ENCODE peak calls at places on chromosomes 12 and 14, in eight cellular contexts. One of them, this sample, is unnamed.

GRCh38 chr14:102203382-102203781 is 63.7 kb downstream of the WDR20 start:
- DNase-seq in WERI-Rb-1: no peak
- DNase-seq in cardiac fibroblast: no peak
- DNase-seq in ascending aorta: no peak
- DNase-seq in A673: no peak
- DNase-seq in neural crest cell: no peak
- DNase-seq in AG04450: no peak
- DNase-seq in right atrium auricular region: no peak
- DNase-seq in this sample: no peak

GRCh38 chr14:99136047-99136400 is 136.0 kb downstream of the BCL11B start:
- DNase-seq in A673: no peak
- DNase-seq in WERI-Rb-1: no peak
- DNase-seq in neural crest cell: no peak
- DNase-seq in cardiac fibroblast: no peak
- DNase-seq in right atrium auricular region: peak; percentile 40
- DNase-seq in AG04450: no peak
- DNase-seq in ascending aorta: no peak
- DNase-seq in this sample: no peak

GRCh38 chr12:101490286-101490920 is 15.3 kb downstream of the SPIC start:
- DNase-seq in neural crest cell: peak; percentile 6
- DNase-seq in ascending aorta: no peak
- DNase-seq in AG04450: no peak
- DNase-seq in cardiac fibroblast: peak; percentile 1
- DNase-seq in A673: peak; percentile 45
- DNase-seq in WERI-Rb-1: peak; percentile 50
- DNase-seq in right atrium auricular region: no peak
- DNase-seq in this sample: peak; percentile 14

GRCh38 chr12:11621797-11622423 is 27.6 kb upstream of the ETV6 start:
- DNase-seq in WERI-Rb-1: no peak
- DNase-seq in A673: peak; percentile 42
- DNase-seq in cardiac fibroblast: peak; percentile 51
- DNase-seq in right atrium auricular region: no peak
- DNase-seq in AG04450: no peak
- DNase-seq in neural crest cell: no peak
- DNase-seq in ascending aorta: no peak
- DNase-seq in this sample: no peak

GRCh38 chr14:33596211-33597080 is 354.4 kb downstream of the EGLN3 start:
- DNase-seq in ascending aorta: no peak
- DNase-seq in AG04450: no peak
- DNase-seq in WERI-Rb-1: no peak
- DNase-seq in right atrium auricular region: no peak
- DNase-seq in neural crest cell: no peak
- DNase-seq in cardiac fibroblast: no peak
- DNase-seq in A673: no peak
- DNase-seq in this sample: no peak

GRCh38 chr14:55446833-55447232 is 6.4 kb upstream of the TBPL2 start:
- DNase-seq in ascending aorta: no peak
- DNase-seq in AG04450: peak; percentile 73
- DNase-seq in WERI-Rb-1: peak; percentile 22
- DNase-seq in neural crest cell: no peak
- DNase-seq in right atrium auricular region: no peak
- DNase-seq in A673: peak; percentile 49
- DNase-seq in cardiac fibroblast: peak; percentile 81
- DNase-seq in this sample: no peak

GRCh38 chr12:50042693-50043092 is 14.7 kb upstream of the ASIC1 start:
- DNase-seq in AG04450: no peak
- DNase-seq in A673: no peak
- DNase-seq in right atrium auricular region: no peak
- DNase-seq in cardiac fibroblast: no peak
- DNase-seq in ascending aorta: no peak
- DNase-seq in neural crest cell: no peak
- DNase-seq in WERI-Rb-1: no peak
- DNase-seq in this sample: no peak

GRCh38 chr14:100893228-100893601 is 10.3 kb downstream of the RTL1 start:
- DNase-seq in ascending aorta: no peak
- DNase-seq in A673: no peak
- DNase-seq in cardiac fibroblast: no peak
- DNase-seq in AG04450: no peak
- DNase-seq in WERI-Rb-1: no peak
- DNase-seq in neural crest cell: no peak
- DNase-seq in right atrium auricular region: no peak
- DNase-seq in this sample: no peak

GRCh38 chr12:128685903-128686475 is 137.8 kb downstream of the SLC15A4 start:
- DNase-seq in right atrium auricular region: no peak
- DNase-seq in ascending aorta: no peak
- DNase-seq in cardiac fibroblast: no peak
- DNase-seq in AG04450: no peak
- DNase-seq in neural crest cell: no peak
- DNase-seq in WERI-Rb-1: no peak
- DNase-seq in A673: no peak
- DNase-seq in this sample: no peak

GRCh38 chr14:99688629-99689028 is 4.5 kb downstream of the CYP46A1 start:
- DNase-seq in neural crest cell: no peak
- DNase-seq in WERI-Rb-1: no peak
- DNase-seq in A673: no peak
- DNase-seq in AG04450: no peak
- DNase-seq in cardiac fibroblast: no peak
- DNase-seq in ascending aorta: no peak
- DNase-seq in right atrium auricular region: peak; percentile 23
- DNase-seq in this sample: no peak

GRCh38 chr12:122979001-122979907 is 1.2 kb upstream of the ARL6IP4 start:
- DNase-seq in ascending aorta: no peak
- DNase-seq in neural crest cell: no peak
- DNase-seq in A673: no peak
- DNase-seq in AG04450: no peak
- DNase-seq in cardiac fibroblast: no peak
- DNase-seq in WERI-Rb-1: no peak
- DNase-seq in right atrium auricular region: no peak
- DNase-seq in this sample: peak; percentile 4

GRCh38 chr14:60094306-60094897 is 2.7 kb downstream of the PCNX4 start:
- DNase-seq in WERI-Rb-1: no peak
- DNase-seq in right atrium auricular region: no peak
- DNase-seq in AG04450: no peak
- DNase-seq in ascending aorta: no peak
- DNase-seq in A673: no peak
- DNase-seq in neural crest cell: no peak
- DNase-seq in cardiac fibroblast: peak; percentile 78
- DNase-seq in this sample: peak; percentile 6

GRCh38 chr12:54352022-54352531 is 12.2 kb downstream of the GPR84 start:
- DNase-seq in cardiac fibroblast: no peak
- DNase-seq in neural crest cell: peak; percentile 55
- DNase-seq in WERI-Rb-1: peak; percentile 88
- DNase-seq in ascending aorta: no peak
- DNase-seq in AG04450: no peak
- DNase-seq in A673: peak; percentile 69
- DNase-seq in right atrium auricular region: no peak
- DNase-seq in this sample: peak; percentile 80

GRCh38 chr14:68779761-68780323 is 13.0 kb downstream of the ZFP36L1 start:
- DNase-seq in AG04450: no peak
- DNase-seq in right atrium auricular region: peak; percentile 58
- DNase-seq in ascending aorta: no peak
- DNase-seq in A673: no peak
- DNase-seq in WERI-Rb-1: no peak
- DNase-seq in neural crest cell: no peak
- DNase-seq in cardiac fibroblast: peak; percentile 94
- DNase-seq in this sample: no peak

GRCh38 chr14:104746951-104747481 is 5.9 kb upstream of the SIVA1 start:
- DNase-seq in neural crest cell: no peak
- DNase-seq in WERI-Rb-1: no peak
- DNase-seq in right atrium auricular region: no peak
- DNase-seq in A673: no peak
- DNase-seq in AG04450: no peak
- DNase-seq in ascending aorta: no peak
- DNase-seq in cardiac fibroblast: peak; percentile 49
- DNase-seq in this sample: no peak

GRCh38 chr12:52277486-52278245 is 3.2 kb downstream of the KRT86 start:
- DNase-seq in AG04450: no peak
- DNase-seq in WERI-Rb-1: no peak
- DNase-seq in ascending aorta: no peak
- DNase-seq in A673: no peak
- DNase-seq in neural crest cell: no peak
- DNase-seq in cardiac fibroblast: no peak
- DNase-seq in right atrium auricular region: no peak
- DNase-seq in this sample: no peak

GRCh38 chr12:52587563-52587962 is 13.7 kb downstream of the KRT72 start:
- DNase-seq in ascending aorta: no peak
- DNase-seq in cardiac fibroblast: no peak
- DNase-seq in WERI-Rb-1: no peak
- DNase-seq in neural crest cell: no peak
- DNase-seq in right atrium auricular region: no peak
- DNase-seq in AG04450: no peak
- DNase-seq in A673: no peak
- DNase-seq in this sample: no peak

GRCh38 chr12:132955094-132955932 is 793 bp downstream of the ZNF605 start:
- DNase-seq in cardiac fibroblast: peak; percentile 79
- DNase-seq in right atrium auricular region: peak; percentile 61
- DNase-seq in WERI-Rb-1: peak; percentile 64
- DNase-seq in neural crest cell: peak; percentile 20
- DNase-seq in A673: peak; percentile 46
- DNase-seq in AG04450: peak; percentile 20
- DNase-seq in ascending aorta: no peak
- DNase-seq in this sample: peak; percentile 37

GRCh38 chr12:100268835-100269564 is 2.0 kb downstream of the SCYL2 start:
- DNase-seq in A673: peak; percentile 15
- DNase-seq in cardiac fibroblast: peak; percentile 30
- DNase-seq in AG04450: no peak
- DNase-seq in right atrium auricular region: no peak
- DNase-seq in neural crest cell: no peak
- DNase-seq in WERI-Rb-1: no peak
- DNase-seq in ascending aorta: no peak
- DNase-seq in this sample: no peak

DNA sequence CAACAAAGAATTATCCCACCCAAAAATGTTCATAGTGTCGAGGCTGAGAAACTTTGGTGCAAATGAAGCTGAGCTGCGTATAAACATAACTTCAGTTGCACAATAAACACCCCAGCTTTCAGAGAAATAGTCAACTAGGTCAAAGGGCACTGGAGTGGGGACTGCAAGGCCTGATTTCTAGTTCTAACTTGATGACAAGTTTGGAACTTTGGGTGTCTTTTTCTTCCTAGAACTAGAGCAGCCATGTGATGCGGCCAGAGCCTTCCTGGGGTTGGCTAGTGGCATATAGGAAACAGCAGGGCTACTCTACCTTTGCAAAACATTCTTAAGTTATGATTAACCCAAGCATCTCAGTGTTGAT is 298.4 kb upstream of the AMIGO2 start:
- DNase-seq in WERI-Rb-1: no peak
- DNase-seq in AG04450: no peak
- DNase-seq in cardiac fibroblast: no peak
- DNase-seq in ascending aorta: no peak
- DNase-seq in right atrium auricular region: no peak
- DNase-seq in A673: no peak
- DNase-seq in neural crest cell: no peak
- DNase-seq in this sample: no peak
- TF ChIP-seq CTCF in WERI-Rb-1: no peak
- TF ChIP-seq CTCF in AG04450: no peak
- TF ChIP-seq CTCF in cardiac fibroblast: no peak
- TF ChIP-seq CTCF in ascending aorta: no peak
- TF ChIP-seq CTCF in right atrium auricular region: no peak
- TF ChIP-seq CTCF in A673: no peak
- TF ChIP-seq CTCF in neural crest cell: no peak
- TF ChIP-seq CTCF in this sample: no peak

GRCh38 chr12:642633-643477 is 20.4 kb downstream of the NINJ2 start:
- DNase-seq in WERI-Rb-1: peak; percentile 74
- DNase-seq in A673: peak; percentile 57
- DNase-seq in neural crest cell: peak; percentile 56
- DNase-seq in right atrium auricular region: no peak
- DNase-seq in cardiac fibroblast: peak; percentile 54
- DNase-seq in ascending aorta: no peak
- DNase-seq in AG04450: no peak
- DNase-seq in this sample: peak; percentile 75
- TF ChIP-seq CTCF in WERI-Rb-1: peak; percentile 47
- TF ChIP-seq CTCF in A673: peak; percentile 19
- TF ChIP-seq CTCF in neural crest cell: peak; percentile 61
- TF ChIP-seq CTCF in right atrium auricular region: peak; percentile 44
- TF ChIP-seq CTCF in cardiac fibroblast: peak; percentile 32
- TF ChIP-seq CTCF in ascending aorta: peak; percentile 39
- TF ChIP-seq CTCF in AG04450: peak; percentile 33
- TF ChIP-seq CTCF in this sample: peak; percentile 36

DNA sequence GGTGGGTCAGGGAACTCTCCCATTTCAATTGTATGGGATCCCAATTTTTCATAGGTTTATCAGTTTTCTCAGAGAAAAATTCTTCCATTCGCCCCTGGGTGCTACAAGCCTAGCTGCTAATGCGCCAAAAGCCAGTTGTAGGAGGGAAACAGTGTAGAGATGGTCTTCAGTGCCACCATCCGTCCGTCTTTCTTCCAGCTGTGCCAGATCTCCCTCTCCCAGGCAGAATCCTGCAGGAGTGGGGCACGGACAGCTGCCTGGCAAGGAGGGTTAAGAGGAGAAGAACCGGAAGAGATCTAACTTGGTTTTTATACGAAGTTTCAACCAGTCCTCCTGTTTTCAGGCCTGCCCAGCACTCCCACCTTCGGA is 38.9 kb upstream of the FUT8 start:
- DNase-seq in cardiac fibroblast: no peak
- DNase-seq in A673: no peak
- DNase-seq in neural crest cell: no peak
- DNase-seq in ascending aorta: no peak
- DNase-seq in right atrium auricular region: no peak
- DNase-seq in WERI-Rb-1: no peak
- DNase-seq in AG04450: no peak
- DNase-seq in this sample: no peak
- TF ChIP-seq CTCF in cardiac fibroblast: no peak
- TF ChIP-seq CTCF in A673: no peak
- TF ChIP-seq CTCF in neural crest cell: no peak
- TF ChIP-seq CTCF in ascending aorta: no peak
- TF ChIP-seq CTCF in right atrium auricular region: no peak
- TF ChIP-seq CTCF in WERI-Rb-1: no peak
- TF ChIP-seq CTCF in AG04450: no peak
- TF ChIP-seq CTCF in this sample: no peak

GRCh38 chr12:131050463-131051154 is 96.9 kb downstream of the ADGRD1 start:
- DNase-seq in AG04450: no peak
- DNase-seq in cardiac fibroblast: no peak
- DNase-seq in right atrium auricular region: no peak
- DNase-seq in neural crest cell: no peak
- DNase-seq in ascending aorta: no peak
- DNase-seq in WERI-Rb-1: no peak
- DNase-seq in A673: no peak
- DNase-seq in this sample: no peak

GRCh38 chr12:131049569-131050339 is 96.0 kb downstream of the ADGRD1 start:
- DNase-seq in AG04450: no peak
- DNase-seq in ascending aorta: no peak
- DNase-seq in right atrium auricular region: no peak
- DNase-seq in neural crest cell: no peak
- DNase-seq in A673: no peak
- DNase-seq in WERI-Rb-1: no peak
- DNase-seq in cardiac fibroblast: no peak
- DNase-seq in this sample: no peak

GRCh38 chr12:131048611-131048990 is 94.9 kb downstream of the ADGRD1 start:
- DNase-seq in ascending aorta: no peak
- DNase-seq in AG04450: no peak
- DNase-seq in right atrium auricular region: no peak
- DNase-seq in cardiac fibroblast: no peak
- DNase-seq in WERI-Rb-1: no peak
- DNase-seq in neural crest cell: no peak
- DNase-seq in A673: no peak
- DNase-seq in this sample: no peak

GRCh38 chr12:131047789-131048610 is 94.3 kb downstream of the ADGRD1 start:
- DNase-seq in neural crest cell: no peak
- DNase-seq in ascending aorta: no peak
- DNase-seq in cardiac fibroblast: no peak
- DNase-seq in A673: no peak
- DNase-seq in right atrium auricular region: no peak
- DNase-seq in AG04450: no peak
- DNase-seq in WERI-Rb-1: peak; percentile 58
- DNase-seq in this sample: peak; percentile 38

GRCh38 chr12:131049002-131049401 is 95.3 kb downstream of the ADGRD1 start:
- DNase-seq in ascending aorta: no peak
- DNase-seq in cardiac fibroblast: no peak
- DNase-seq in right atrium auricular region: no peak
- DNase-seq in neural crest cell: no peak
- DNase-seq in AG04450: no peak
- DNase-seq in A673: no peak
- DNase-seq in WERI-Rb-1: no peak
- DNase-seq in this sample: no peak
- TF ChIP-seq CTCF in ascending aorta: no peak
- TF ChIP-seq CTCF in cardiac fibroblast: no peak
- TF ChIP-seq CTCF in right atrium auricular region: no peak
- TF ChIP-seq CTCF in neural crest cell: no peak
- TF ChIP-seq CTCF in AG04450: no peak
- TF ChIP-seq CTCF in A673: no peak
- TF ChIP-seq CTCF in WERI-Rb-1: no peak
- TF ChIP-seq CTCF in this sample: no peak

This sample was measured in nephron progenitor cell.